ENCODE peak calls at places on chromosome 10, in eight cellular contexts. Y is BJ, T is GM23338, W is OCI-LY7, L is AG09309, E is lung, J is PC-3, C is AG04450. I is an unnamed sample.

GRCh38 chr10:13352519-13352918 is 4.4 kb upstream of the SEPHS1 start:
- DNase-seq in Y (no peak), T (peak; percentile 78), W (peak; percentile 50), L (no peak), E (no peak), J (no peak), C (no peak), I (no peak)

GRCh38 chr10:114548662-114549061 is 109.4 kb downstream of the ABLIM1 start:
- DNase-seq in Y (no peak), T (peak; percentile 72), W (peak; percentile 43), L (peak; percentile 16), E (no peak), J (peak; percentile 59), C (no peak), I (peak; percentile 46)

GRCh38 chr10:87504667-87505365 is at the start of gene MINPP1:
- DNase-seq in Y (peak; percentile 49), T (peak; percentile 97), W (peak; percentile 64), L (peak; percentile 21), E (peak; percentile 82), J (peak; percentile 69), C (peak; percentile 56), I (peak; percentile 83)

GRCh38 chr10:110498982-110499795 is 1.5 kb downstream of the DUSP5 start:
- DNase-seq in Y (no peak), T (peak; percentile 77), W (peak; percentile 53), L (no peak), E (no peak), J (peak; percentile 68), C (peak; percentile 44), I (peak; percentile 76)

GRCh38 chr10:105063796-105064195 is 422.7 kb downstream of the SORCS3 start:
- DNase-seq in Y (no peak), T (peak; percentile 81), W (peak; percentile 17), L (no peak), E (no peak), J (peak; percentile 7), C (no peak), I (peak; percentile 54)

GRCh38 chr10:35092851-35093250 is 2.7 kb upstream of the CUL2 start:
- DNase-seq in Y (no peak), T (no peak), W (peak; percentile 8), L (no peak), E (no peak), J (peak; percentile 48), C (no peak), I (no peak)

GRCh38 chr10:101485681-101486554 is 102.1 kb downstream of the POLL start:
- DNase-seq in Y (no peak), T (peak; percentile 37), W (no peak), L (no peak), E (peak; percentile 29), J (no peak), C (no peak), I (no peak)

GRCh38 chr10:43926875-43927406 is 278.3 kb upstream of the ZNF32 start:
- DNase-seq in Y (no peak), T (no peak), W (no peak), L (no peak), E (peak; percentile 26), J (no peak), C (no peak), I (no peak)

GRCh38 chr10:96502561-96503267 is 11.0 kb downstream of the TLL2 start:
- DNase-seq in Y (no peak), T (no peak), W (no peak), L (no peak), E (no peak), J (no peak), C (no peak), I (peak; percentile 28)

GRCh38 chr10:107141539-107142061 is 22.9 kb downstream of the SORCS1 start:
- DNase-seq in Y (no peak), T (no peak), W (no peak), L (no peak), E (no peak), J (no peak), C (no peak), I (no peak)

GRCh38 chr10:107144490-107144889 is 20.0 kb downstream of the SORCS1 start:
- DNase-seq in Y (no peak), T (peak; percentile 66), W (no peak), L (no peak), E (no peak), J (peak; percentile 3), C (no peak), I (no peak)

DNA sequence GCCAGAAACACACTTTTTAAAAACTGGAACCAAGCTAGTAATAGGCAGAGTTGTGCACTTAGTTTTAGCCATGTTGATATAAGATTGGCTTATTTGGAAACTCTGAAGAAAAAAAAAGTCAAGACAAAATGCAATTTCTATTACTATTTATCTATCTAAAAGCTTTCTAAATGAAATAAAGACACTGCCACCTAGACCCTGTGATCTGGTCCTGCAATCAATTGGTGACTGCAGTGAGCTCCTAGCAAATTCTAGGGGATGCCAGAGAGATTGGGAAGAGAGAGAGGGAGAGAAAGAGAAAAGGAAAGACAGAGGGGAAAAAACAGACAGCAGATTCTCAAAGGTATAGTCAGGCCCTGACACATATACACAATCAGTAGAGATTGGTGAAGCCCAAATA is 25.3 kb downstream of the SORCS1 start:
- DNase-seq in Y (no peak), T (no peak), W (no peak), L (no peak), E (no peak), J (no peak), C (no peak), I (no peak)
- TF ChIP-seq CTCF in Y (no peak), T (peak; percentile 45), W (no peak), L (no peak), E (no peak), J (no peak), C (no peak), I (no peak)

DNA sequence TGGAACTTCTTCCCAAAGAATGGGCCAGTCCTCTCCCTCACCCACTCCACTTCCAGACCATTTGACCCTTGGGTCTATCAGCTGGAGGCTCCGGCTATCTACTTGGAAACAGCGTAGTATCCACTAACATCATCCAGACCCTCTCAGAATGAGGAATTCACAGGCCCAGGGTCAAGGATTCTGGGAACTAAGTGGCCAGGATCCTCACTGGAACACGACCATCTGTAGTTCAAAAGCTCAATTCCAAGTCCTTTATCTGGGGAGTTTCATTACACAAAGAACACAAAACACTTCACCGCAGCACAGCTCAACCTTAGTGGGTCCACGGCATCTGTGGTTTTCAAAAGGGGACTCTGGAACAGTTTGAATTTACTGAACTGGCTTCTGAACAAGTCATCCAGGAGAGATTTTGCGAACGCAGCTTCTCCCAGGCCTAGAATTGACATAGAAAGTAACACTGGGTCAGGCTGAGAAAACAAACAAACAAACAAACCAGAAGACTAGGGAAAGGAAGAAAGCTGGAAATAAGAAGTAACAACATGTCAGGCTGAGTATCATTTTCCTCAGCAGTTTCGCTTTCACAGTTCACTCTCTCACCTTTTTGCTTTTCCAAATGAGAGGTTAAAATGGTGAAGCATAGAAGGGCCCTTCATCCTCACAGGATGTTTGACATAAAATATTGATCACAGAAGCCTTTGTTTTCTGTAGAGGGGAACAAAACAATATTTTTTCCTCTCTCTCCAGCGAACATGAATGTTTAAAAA is 57.6 kb upstream of the USP6NL start:
- DNase-seq in Y (no peak), T (no peak), W (no peak), L (no peak), E (no peak), J (no peak), C (no peak), I (peak; percentile 23)
- H3K4me3 ChIP-seq in Y (no peak overlapping the region), T (no peak overlapping the region), W (peak overlapping the region; percentile 56), L (no peak overlapping the region), E (no peak overlapping the region), J (no peak overlapping the region), C (no peak overlapping the region), I (no peak overlapping the region)

GRCh38 chr10:61845196-61845949 is 56.1 kb upstream of the ARID5B start:
- DNase-seq in Y (no peak), T (no peak), W (no peak), L (no peak), E (no peak), J (peak; percentile 43), C (no peak), I (no peak)
- TF ChIP-seq CTCF in Y (no peak), T (no peak), W (no peak), L (no peak), E (no peak), J (no peak), C (no peak), I (no peak)

GRCh38 chr10:62045765-62046521 is 144.4 kb downstream of the ARID5B start:
- DNase-seq in Y (peak; percentile 97), T (no peak), W (peak; percentile 22), L (peak; percentile 91), E (no peak), J (peak; percentile 99), C (peak; percentile 73), I (peak; percentile 92)
- H3K4me3 ChIP-seq in Y (no peak overlapping the region), T (no peak overlapping the region), W (peak overlapping the region; percentile 27), L (no peak overlapping the region), E (no peak overlapping the region), J (peak overlapping the region; percentile 45), C (peak overlapping the region; percentile 29), I (peak overlapping the region; percentile 16)

DNA sequence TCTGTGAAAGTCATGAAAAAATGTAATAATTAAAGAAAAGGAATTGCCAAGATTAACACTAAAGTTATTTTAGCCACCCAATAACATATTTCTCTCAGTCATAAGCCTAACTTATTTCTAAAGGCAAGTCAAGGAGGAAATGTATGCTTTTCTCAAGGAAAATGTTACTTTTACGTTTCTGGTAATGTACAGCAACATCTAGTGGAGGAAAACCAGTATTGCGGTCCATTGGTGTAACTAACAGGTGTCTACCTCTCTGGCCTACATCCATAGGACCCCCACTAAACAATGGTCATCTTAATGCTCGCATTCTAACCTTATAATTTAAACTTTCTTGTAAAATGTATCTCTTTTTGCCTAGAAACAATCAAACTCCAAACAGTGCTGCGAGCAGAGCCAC is 437.5 kb downstream of the KIF20B start:
- DNase-seq in Y (no peak), T (peak; percentile 69), W (peak; percentile 47), L (no peak), E (no peak), J (peak; percentile 32), C (no peak), I (no peak)
- TF ChIP-seq CTCF in Y (peak; percentile 45), T (peak; percentile 77), W (peak; percentile 78), L (no peak), E (no peak), J (peak; percentile 51), C (peak; percentile 22), I (peak; percentile 39)

GRCh38 chr10:64059884-64060283 is 538.7 kb downstream of the REEP3 start:
- DNase-seq in Y (no peak), T (peak; percentile 5), W (no peak), L (no peak), E (no peak), J (no peak), C (no peak), I (no peak)
- H3K4me3 ChIP-seq in Y (no peak overlapping the region), T (no peak overlapping the region), W (no peak overlapping the region), L (no peak overlapping the region), E (no peak overlapping the region), J (no peak overlapping the region), C (no peak overlapping the region), I (no peak overlapping the region)